ENCODE peak calls at places on chromosomes 1 and 21, in seven cellular contexts. S is ACHN; W is AML-193; Y is caudate nucleus; E is stimulated activated CD4-positive, alpha-beta T cell treated with anti-CD3 and anti-CD28 coated beads, TNF-alpha, amount 100 ng/mL, for 1 hour; A is activated gamma-delta T cell treated with Interleukin-2 at 50 U/mL for 16 hours; Q is stimulated activated naive CD8-positive, alpha-beta T cell treated with anti-CD3 and anti-CD28 coated beads, Interleukin-15, Interleukin-2, amounts not matched to agents 100 U/mL and 50 U/mL, for 24 hours. X is an unnamed sample.

GRCh38 chr21:29827236-29827635 is 112.6 kb downstream of the GRIK1 start:
- DNase-seq in S (no peak), Y (no peak), A (no peak), W (no peak), E (no peak), Q (no peak), X (peak; percentile 19)

GRCh38 chr1:46302091-46303037 is 1.1 kb downstream of the LRRC41 start:
- DNase-seq in Y (peak; percentile 74), E (no peak), S (no peak), W (peak; percentile 9), A (peak; percentile 37), Q (peak; percentile 69), X (peak; percentile 51)

GRCh38 chr1:206508956-206509355 is 1.6 kb downstream of the RASSF5 start:
- DNase-seq in E (no peak), A (no peak), Q (no peak), Y (no peak), S (no peak), W (no peak), X (no peak)

GRCh38 chr1:110602466-110602865 is 3.7 kb downstream of the KCNA2 start:
- DNase-seq in W (no peak), Y (no peak), A (no peak), S (no peak), Q (no peak), E (no peak), X (no peak)

GRCh38 chr21:39353295-39353694 is 4.4 kb upstream of the HMGN1 start:
- DNase-seq in W (no peak), E (no peak), A (no peak), S (no peak), Y (no peak), Q (no peak), X (no peak)

GRCh38 chr1:26165126-26165892 is 3.5 kb downstream of the C1orf232 start:
- DNase-seq in A (no peak), W (no peak), Q (no peak), S (no peak), Y (no peak), E (no peak), X (no peak)

GRCh38 chr1:26177182-26177684 is at the start of gene CNKSR1:
- DNase-seq in S (no peak), A (no peak), E (no peak), Y (no peak), Q (no peak), W (no peak), X (peak; percentile 83)

GRCh38 chr1:6260961-6261614 is at the start of gene GPR153:
- DNase-seq in Y (peak; percentile 10), Q (peak; percentile 68), E (no peak), A (peak; percentile 15), W (no peak), S (peak; percentile 52), X (no peak)

GRCh38 chr21:44463716-44464115 is 8.4 kb downstream of the LRRC3 start:
- DNase-seq in Q (no peak), W (no peak), Y (no peak), E (no peak), A (no peak), S (no peak), X (no peak)

GRCh38 chr1:24047101-24047459 is 64.9 kb downstream of the MYOM3 start:
- DNase-seq in E (no peak), Y (no peak), S (peak; percentile 38), A (no peak), Q (no peak), W (no peak), X (peak; percentile 77)

GRCh38 chr1:17206196-17206595 is 1.3 kb downstream of the PADI1 start:
- DNase-seq in S (no peak), W (no peak), Y (no peak), E (no peak), A (no peak), Q (no peak), X (no peak)

GRCh38 chr1:110155878-110156522 is 5.7 kb downstream of the SLC6A17 start:
- DNase-seq in W (peak; percentile 19), A (peak; percentile 45), Q (peak; percentile 68), S (peak; percentile 18), Y (no peak), E (peak; percentile 6), X (peak; percentile 66)

GRCh38 chr1:93474291-93474690 is 26.4 kb downstream of the FNBP1L start:
- DNase-seq in E (no peak), Q (no peak), W (no peak), S (no peak), A (no peak), Y (no peak), X (no peak)

GRCh38 chr1:177996957-177997356 is 27.1 kb upstream of the SEC16B start:
- DNase-seq in A (no peak), S (no peak), Y (no peak), W (no peak), Q (no peak), E (no peak), X (no peak)

GRCh38 chr21:31945576-31945975 is 72.8 kb downstream of the HUNK start:
- DNase-seq in Y (no peak), Q (no peak), E (no peak), S (no peak), A (no peak), W (no peak), X (no peak)

GRCh38 chr1:19165501-19165900 is 44.6 kb downstream of the UBR4 start:
- DNase-seq in Q (no peak), E (no peak), S (peak; percentile 35), Y (no peak), W (no peak), A (no peak), X (peak; percentile 20)

GRCh38 chr1:87329051-87329755 is 523 bp downstream of the LMO4 start:
- DNase-seq in W (no peak), Y (peak; percentile 71), S (peak; percentile 25), E (no peak), Q (peak; percentile 59), A (peak; percentile 34), X (peak; percentile 30)

GRCh38 chr1:20430355-20431290 is 55.4 kb downstream of the CAMK2N1 start:
- DNase-seq in Q (peak; percentile 65), Y (peak; percentile 52), S (peak; percentile 43), W (no peak), E (no peak), A (peak; percentile 7), X (peak; percentile 54)

GRCh38 chr1:161827786-161828185 is 61.7 kb downstream of the ATF6 start:
- DNase-seq in E (no peak), W (no peak), Q (no peak), Y (no peak), A (no peak), S (no peak), X (peak; percentile 3)